ENCODE peak calls at places on chromosomes 1 and 21, in five cellular contexts. L, R, B, V and H are unnamed samples.

GRCh38 chr1:77421504-77422233 is 139.8 kb downstream of the AK5 start:
- DNase-seq in L (no peak), B (no peak), V (no peak), R (no peak), H (no peak)

GRCh38 chr1:211874521-211875347 is 44.2 kb upstream of the LPGAT1 start:
- DNase-seq in R (no peak), L (no peak), V (peak; percentile 64), B (no peak), H (no peak)

GRCh38 chr1:162632234-162632666 is at the start of gene DDR2:
- DNase-seq in L (peak; percentile 92), B (no peak), V (peak; percentile 77), R (peak; percentile 91), H (peak; percentile 90)

GRCh38 chr1:209493584-209493983 is 89.9 kb upstream of the CAMK1G start:
- DNase-seq in V (no peak), L (no peak), R (no peak), B (no peak), H (peak; percentile 12)

GRCh38 chr1:31182352-31182751 is 57.3 kb downstream of the NKAIN1 start:
- DNase-seq in R (peak; percentile 27), B (peak; percentile 58), V (peak; percentile 94), L (peak; percentile 77), H (peak; percentile 94)

GRCh38 chr1:1777950-1778826 is at the start of gene NADK:
- DNase-seq in V (peak; percentile 84), B (no peak), R (no peak), L (no peak), H (peak; percentile 46)

GRCh38 chr1:166920561-166921475 is 44.8 kb upstream of the TADA1 start:
- DNase-seq in B (no peak), R (no peak), L (no peak), V (no peak), H (no peak)

GRCh38 chr21:25412090-25412489 is 195.2 kb downstream of the MRPL39 start:
- DNase-seq in L (no peak), V (no peak), B (no peak), R (no peak), H (peak; percentile 11)

GRCh38 chr1:27773732-27774445 is 870 bp downstream of the STX12 start:
- DNase-seq in L (peak; percentile 28), V (no peak), B (no peak), R (no peak), H (peak; percentile 52)

GRCh38 chr1:43251024-43251423 is 18.8 kb upstream of the TMEM125 start:
- DNase-seq in R (no peak), V (no peak), B (no peak), L (no peak), H (no peak)

GRCh38 chr1:119372493-119373086 is 4.0 kb downstream of the HAO2 start:
- DNase-seq in V (no peak), L (no peak), B (no peak), R (no peak), H (peak; percentile 65)

GRCh38 chr21:35150562-35151226 is 101.6 kb upstream of the RUNX1 start:
- DNase-seq in V (no peak), R (no peak), B (no peak), L (no peak), H (peak; percentile 83)

GRCh38 chr1:58848818-58849411 is 65.1 kb upstream of the JUN start:
- DNase-seq in R (peak; percentile 74), B (peak; percentile 51), L (peak; percentile 36), V (peak; percentile 82), H (peak; percentile 94)

GRCh38 chr1:78840447-78841251 is 165.9 kb downstream of the ADGRL4 start:
- DNase-seq in B (no peak), R (no peak), V (no peak), L (peak; percentile 8), H (peak; percentile 94)

GRCh38 chr1:150557065-150557600 is 7.9 kb downstream of the ADAMTSL4 start:
- DNase-seq in R (peak; percentile 22), B (no peak), V (peak; percentile 51), L (no peak), H (no peak)

GRCh38 chr21:29287383-29287782 is 11.3 kb upstream of the BACH1 start:
- DNase-seq in B (no peak), V (no peak), R (no peak), L (no peak), H (peak; percentile 86)

GRCh38 chr1:206439205-206439604 is 31.1 kb upstream of the IKBKE start:
- DNase-seq in L (no peak), R (no peak), V (no peak), B (no peak), H (no peak)

GRCh38 chr1:39671793-39672550 is at the start of gene NT5C1A:
- DNase-seq in L (no peak), V (peak; percentile 81), R (no peak), B (no peak), H (no peak)

GRCh38 chr1:171128463-171128862 is 37.8 kb downstream of the FMO3 start:
- DNase-seq in B (no peak), V (no peak), L (no peak), R (no peak), H (no peak)

GRCh38 chr1:206430031-206430983 is 40.0 kb upstream of the IKBKE start:
- DNase-seq in L (no peak), V (no peak), B (no peak), R (peak; percentile 55), H (peak; percentile 91)

GRCh38 chr21:36297938-36298572 is 21.9 kb upstream of the MORC3 start:
- DNase-seq in B (no peak), R (peak; percentile 23), L (peak; percentile 50), V (peak; percentile 39), H (peak; percentile 25)

GRCh38 chr1:10622896-10623295 is 148.1 kb downstream of the PEX14 start:
- DNase-seq in B (peak; percentile 16), L (no peak), V (no peak), R (peak; percentile 8), H (no peak)

GRCh38 chr1:111621050-111621449 is 1.5 kb downstream of the RAP1A start:
- DNase-seq in L (no peak), B (no peak), V (no peak), R (no peak), H (peak; percentile 42)

GRCh38 chr1:229249854-229250644 is 20.9 kb upstream of the RAB4A start:
- DNase-seq in V (no peak), L (no peak), R (no peak), B (no peak), H (no peak)

GRCh38 chr1:208006258-208006920 is 95.5 kb upstream of the CD34 start:
- DNase-seq in R (no peak), L (no peak), B (no peak), V (no peak), H (no peak)

GRCh38 chr21:42032266-42032665 is 22.1 kb upstream of the ZBTB21 start:
- DNase-seq in L (no peak), R (no peak), V (no peak), B (no peak), H (no peak)

GRCh38 chr1:43008425-43009108 is 49.9 kb upstream of the SLC2A1 start:
- DNase-seq in B (no peak), R (no peak), V (no peak), L (peak; percentile 33), H (no peak)

GRCh38 chr1:114153621-114154145 is at the start of gene SYT6:
- DNase-seq in V (peak; percentile 52), R (no peak), B (no peak), L (no peak), H (no peak)

GRCh38 chr1:44035726-44036408 is 4.6 kb upstream of the SLC6A9 start:
- DNase-seq in R (peak; percentile 43), B (no peak), V (no peak), L (no peak), H (peak; percentile 30)

GRCh38 chr1:52032785-52033131 is 852 bp downstream of the KTI12 start:
- DNase-seq in L (peak; percentile 10), V (peak; percentile 67), R (peak; percentile 19), B (no peak), H (peak; percentile 64)

GRCh38 chr1:73803380-73803779 is 394.6 kb downstream of the LRRIQ3 start:
- DNase-seq in R (no peak), B (no peak), V (no peak), L (no peak), H (no peak)

GRCh38 chr1:226903819-226904710 is 33.6 kb downstream of the PSEN2 start:
- DNase-seq in R (peak; percentile 80), L (peak; percentile 57), B (no peak), V (no peak), H (peak; percentile 88)

GRCh38 chr21:39388811-39389155 is 39.9 kb upstream of the HMGN1 start:
- DNase-seq in R (no peak), L (no peak), V (no peak), B (no peak), H (no peak)
- H3K4me3 ChIP-seq in R (no peak overlapping the region), L (peak overlapping the region; percentile 32), V (peak overlapping the region; percentile 65), B (peak overlapping the region; percentile 55), H (peak overlapping the region; percentile 61)

GRCh38 chr1:153546796-153547559 is 1.4 kb upstream of the S100A4 start:
- DNase-seq in R (peak; percentile 17), V (no peak), L (no peak), B (no peak), H (no peak)

GRCh38 chr1:153546371-153546770 is 765 bp upstream of the S100A4 start:
- DNase-seq in L (no peak), V (no peak), B (no peak), R (peak; percentile 20), H (no peak)

GRCh38 chr1:153544453-153545066 is 1.0 kb downstream of the S100A4 start:
- DNase-seq in L (no peak), V (no peak), B (no peak), R (no peak), H (no peak)

GRCh38 chr1:153543738-153544135 is 1.9 kb downstream of the S100A4 start:
- DNase-seq in B (no peak), V (no peak), L (no peak), R (no peak), H (no peak)

GRCh38 chr1:153545067-153546055 is at the start of gene S100A4:
- DNase-seq in V (peak; percentile 93), B (no peak), L (peak; percentile 94), R (peak; percentile 95), H (peak; percentile 86)
- H3K4me3 ChIP-seq in V (peak within 1 kb of the TSS; percentile 60), B (no peak within 1 kb of the TSS), L (peak within 1 kb of the TSS; percentile 21), R (peak within 1 kb of the TSS; percentile 38), H (no peak within 1 kb of the TSS)

GRCh38 chr21:45404726-45405270 is at the start of gene COL18A1:
- DNase-seq in R (peak; percentile 72), V (peak; percentile 68), L (no peak), B (no peak), H (peak; percentile 40)
- H3K4me3 ChIP-seq in R (peak within 1 kb of the TSS; percentile 45), V (peak within 1 kb of the TSS; percentile 67), L (peak within 1 kb of the TSS; percentile 55), B (peak within 1 kb of the TSS; percentile 43), H (peak within 1 kb of the TSS; percentile 62)

DNA sequence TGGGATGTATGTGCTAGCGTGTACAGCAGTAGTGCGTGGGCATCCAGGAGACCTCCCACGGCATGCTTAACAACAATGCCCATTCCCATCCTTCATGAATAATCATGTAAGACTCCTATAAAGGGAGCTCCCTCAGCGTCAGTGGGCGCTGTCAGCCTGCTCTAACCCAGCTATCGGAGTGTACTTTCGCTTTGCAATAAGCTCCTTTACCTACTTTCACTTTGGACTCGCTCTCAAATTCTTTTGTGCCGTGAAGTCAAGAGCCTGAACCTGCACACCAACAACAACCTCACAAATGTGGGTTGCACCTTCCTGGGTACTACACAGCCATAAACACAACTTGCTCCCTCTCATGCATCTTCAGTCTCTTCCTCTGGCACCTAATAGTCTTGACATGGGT is 114.8 kb upstream of the PAXBP1 start:
- DNase-seq in B (no peak), L (no peak), R (no peak), V (no peak), H (no peak)
- H3K4me3 ChIP-seq in B (peak overlapping the region; percentile 13), L (no peak overlapping the region), R (no peak overlapping the region), V (no peak overlapping the region), H (no peak overlapping the region)

GRCh38 chr21:38679531-38679930 is 126.2 kb upstream of the ETS2 start:
- DNase-seq in V (no peak), R (no peak), B (no peak), L (peak; percentile 11), H (peak; percentile 80)
- H3K4me3 ChIP-seq in V (no peak overlapping the region), R (no peak overlapping the region), B (no peak overlapping the region), L (no peak overlapping the region), H (no peak overlapping the region)

GRCh38 chr1:3051270-3052268 is 17.4 kb upstream of the PRDM16 start:
- DNase-seq in L (no peak), R (no peak), V (no peak), B (no peak), H (no peak)
- H3K4me3 ChIP-seq in L (no peak overlapping the region), R (no peak overlapping the region), V (no peak overlapping the region), B (no peak overlapping the region), H (no peak overlapping the region)